ENCODE peak calls at places on chromosomes 12 and 14, in four cellular contexts. J is fibroblast of lung, T is mammary epithelial cell, C is AG10803. Q is an unnamed sample.

GRCh38 chr12:2289525-2289924 is 236.7 kb downstream of the CACNA1C start:
- DNase-seq in T (no peak), J (no peak), C (no peak), Q (no peak)

GRCh38 chr12:25419595-25419994 is 133.5 kb downstream of the LMNTD1 start:
- DNase-seq in T (no peak), J (no peak), C (no peak), Q (no peak)

GRCh38 chr14:66842911-66843572 is 335.1 kb downstream of the GPHN start:
- DNase-seq in J (no peak), T (no peak), C (no peak), Q (no peak)

GRCh38 chr14:63642229-63642611 is 549 bp upstream of the WDR89 start:
- DNase-seq in T (peak), C (peak), J (peak), Q (peak)

GRCh38 chr12:1719139-1719538 is 28.3 kb downstream of the ADIPOR2 start:
- DNase-seq in J (no peak), C (peak), T (no peak), Q (peak)

GRCh38 chr14:33733310-33733709 is 217.6 kb downstream of the EGLN3 start:
- DNase-seq in C (no peak), T (no peak), J (no peak), Q (no peak)

GRCh38 chr14:51014086-51014485 is 69.8 kb upstream of the PYGL start:
- DNase-seq in J (peak), C (peak), T (no peak), Q (peak)

GRCh38 chr12:6069452-6070093 is 54.9 kb downstream of the VWF start:
- DNase-seq in T (peak), J (peak), C (peak), Q (peak)

GRCh38 chr14:68018598-68018997 is 199.0 kb downstream of the RAD51B start:
- DNase-seq in J (peak), T (peak), C (no peak), Q (no peak)

GRCh38 chr12:50174971-50175715 is 8.0 kb upstream of the CERS5 start:
- DNase-seq in C (peak), T (no peak), J (peak), Q (peak)

GRCh38 chr12:4809449-4810218 is 89.4 kb downstream of the GALNT8 start:
- DNase-seq in J (peak), C (no peak), T (no peak), Q (no peak)

GRCh38 chr14:22598896-22599244 is 770 bp downstream of the ABHD4 start:
- DNase-seq in T (peak), C (peak), J (peak), Q (peak)

DNA sequence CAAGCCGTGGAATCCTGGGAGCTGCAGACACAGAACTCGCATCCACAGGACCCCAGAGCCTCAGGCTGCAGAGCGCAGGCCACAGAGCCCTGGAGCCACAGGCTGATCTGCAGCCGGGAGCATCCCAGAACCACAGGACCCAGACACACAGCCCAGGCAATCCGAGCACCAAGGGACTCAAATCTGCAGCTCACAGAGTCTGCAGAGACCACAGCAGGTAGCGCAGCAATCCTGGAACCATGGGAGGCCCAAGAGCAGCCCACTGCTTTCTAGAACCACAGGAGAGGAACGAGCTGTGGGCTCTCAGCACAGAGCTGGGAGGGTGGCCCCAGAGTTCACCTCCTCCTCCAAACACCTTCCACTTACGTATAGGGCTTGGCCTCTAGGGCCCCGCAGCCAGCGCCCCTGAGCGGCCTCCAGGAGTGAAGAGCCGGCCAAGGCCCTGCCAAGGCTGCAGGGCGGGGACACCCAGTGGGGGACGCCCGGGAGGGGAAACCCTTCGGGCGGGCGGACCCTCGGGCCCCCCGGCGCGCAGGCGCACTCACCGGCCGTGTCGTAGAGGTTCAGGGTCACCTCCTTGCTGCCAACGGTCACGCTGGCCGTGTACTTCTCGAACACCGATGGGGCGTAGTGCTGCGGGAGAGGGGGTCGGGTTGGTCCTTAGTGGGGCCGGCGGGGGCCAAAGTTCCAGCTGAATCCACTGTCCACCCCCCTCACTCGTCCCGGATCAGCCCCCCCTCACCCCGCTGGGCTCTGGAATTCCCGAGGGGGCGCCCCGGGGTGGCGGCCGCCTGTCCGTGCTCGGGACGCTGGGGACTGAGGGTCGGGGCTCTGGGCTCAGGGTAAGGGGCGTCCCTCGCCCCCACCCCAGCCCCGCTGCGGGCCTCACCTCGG is 634 bp downstream of the RHOF start:
- DNase-seq in C (no peak), J (no peak), T (no peak), Q (no peak)
- H3K4me3 ChIP-seq in C (peak), J (peak), T (no peak), Q (peak)

DNA sequence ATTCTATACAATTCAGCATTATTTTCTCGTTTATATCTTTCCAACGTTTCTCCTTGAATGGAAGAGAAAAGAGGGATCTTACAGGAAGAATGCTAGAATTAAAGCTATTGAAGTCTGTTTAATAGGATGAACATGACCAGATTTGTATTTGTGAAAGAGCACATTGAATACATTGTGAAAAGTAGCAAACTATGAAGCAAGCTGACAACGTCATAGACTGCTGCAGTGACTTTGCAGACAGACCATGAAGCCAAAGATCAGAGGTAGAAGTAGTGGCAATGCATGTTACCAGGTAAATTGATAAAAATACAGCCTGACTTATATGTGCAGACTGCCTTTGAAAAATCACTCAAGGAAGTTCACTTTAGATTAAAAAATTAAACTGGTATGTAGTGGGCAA is 146.1 kb downstream of the RASSF9 start:
- DNase-seq in J (no peak), C (no peak), T (no peak), Q (no peak)
- TF ChIP-seq CTCF in J (no peak), C (no peak), T (no peak), Q (no peak)

GRCh38 chr12:10722502-10722904 is 620 bp downstream of the YBX3 start:
- DNase-seq in C (peak), T (peak), J (peak), Q (peak)

GRCh38 chr12:10719482-10719881 is 3.6 kb downstream of the YBX3 start:
- DNase-seq in C (no peak), T (no peak), J (peak), Q (no peak)

GRCh38 chr12:10720974-10721565 is 2.1 kb downstream of the YBX3 start:
- DNase-seq in T (no peak), C (no peak), J (no peak), Q (peak)

GRCh38 chr12:10722905-10723866 is at the start of gene YBX3:
- DNase-seq in T (peak), C (peak), J (peak), Q (peak)

GRCh38 chr12:10721654-10722501 is 1.2 kb downstream of the YBX3 start:
- DNase-seq in J (peak), T (peak), C (peak), Q (peak)
- H3K4me3 ChIP-seq in J (peak), T (peak), C (peak), Q (peak)

GRCh38 chr14:88454886-88455285 is 69.4 kb downstream of the SPATA7 start:
- DNase-seq in J (peak), C (peak), T (no peak), Q (no peak)

GRCh38 chr14:88452231-88452630 is 66.8 kb downstream of the SPATA7 start:
- DNase-seq in C (no peak), T (no peak), J (no peak), Q (no peak)
- TF ChIP-seq CTCF in C (no peak), T (no peak), J (no peak), Q (no peak)

DNA sequence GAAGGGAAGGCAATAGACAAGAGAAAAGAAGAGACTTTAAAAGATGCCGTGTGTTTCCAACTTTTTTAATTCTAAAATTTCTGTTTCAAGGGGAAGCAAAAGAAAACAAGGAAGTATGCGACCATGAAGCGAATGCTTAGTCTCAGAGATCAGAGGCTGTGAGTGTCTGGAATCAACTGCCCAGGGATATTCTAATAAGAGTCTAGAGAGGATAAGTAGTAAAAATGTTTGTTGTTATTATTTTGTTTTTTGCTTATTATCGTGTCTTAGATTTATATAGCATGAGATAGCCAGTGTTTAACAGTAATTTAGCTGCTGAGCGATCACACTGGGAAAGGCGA is 421 bp downstream of the FCF1 start:
- DNase-seq in J (no peak), T (no peak), C (no peak), Q (no peak)
- H3K4me3 ChIP-seq in J (peak), T (peak), C (peak), Q (peak)

Q was measured in fibroblast of the aortic adventitia.